ENCODE peak calls at places on chromosomes 5 and 9, in eight cellular contexts. E is astrocyte of the cerebellum, J is fibroblast of lung, T is neural progenitor cell, B is fibroblast of pulmonary artery, H is left ventricle myocardium inferior, F is astrocyte of the spinal cord, S is PC-3. O is an unnamed sample.

GRCh38 chr9:3962467-3962866 is 337.4 kb downstream of the GLIS3 start:
- DNase-seq in E (no peak), J (peak), T (no peak), B (peak), H (no peak), F (peak), S (peak), O (no peak)

GRCh38 chr5:130337179-130337888 is 433.1 kb downstream of the CHSY3 start:
- DNase-seq in E (peak), J (peak), T (no peak), B (peak), H (no peak), F (peak), S (peak), O (peak)

GRCh38 chr5:159010611-159011497 is 88.9 kb downstream of the EBF1 start:
- DNase-seq in E (no peak), J (peak), T (no peak), B (peak), H (peak), F (peak), S (no peak), O (no peak)

GRCh38 chr9:734831-735511 is 106.5 kb upstream of the DMRT1 start:
- DNase-seq in E (peak), J (peak), T (no peak), B (peak), H (no peak), F (peak), S (peak), O (peak)

GRCh38 chr5:127322405-127322804 is 31.8 kb downstream of the MEGF10 start:
- DNase-seq in E (no peak), J (no peak), T (no peak), B (no peak), H (no peak), F (no peak), S (no peak), O (no peak)

GRCh38 chr9:124940521-124940893 is 376 bp downstream of the GOLGA1 start:
- DNase-seq in E (no peak), J (no peak), T (no peak), B (no peak), H (no peak), F (no peak), S (peak), O (no peak)

GRCh38 chr9:100379862-100380261 is 27.1 kb upstream of the TEX10 start:
- DNase-seq in E (peak), J (peak), T (no peak), B (peak), H (no peak), F (peak), S (peak), O (peak)

GRCh38 chr9:6632516-6633328 is 12.8 kb downstream of the GLDC start:
- DNase-seq in E (no peak), J (no peak), T (no peak), B (no peak), H (no peak), F (no peak), S (no peak), O (no peak)

GRCh38 chr5:95959964-95960801 is 1.5 kb downstream of the ELL2 start:
- DNase-seq in E (no peak), J (peak), T (peak), B (peak), H (no peak), F (peak), S (no peak), O (no peak)

GRCh38 chr9:84331119-84331791 is 9.3 kb downstream of the SLC28A3 start:
- DNase-seq in E (no peak), J (peak), T (no peak), B (peak), H (no peak), F (no peak), S (peak), O (peak)

GRCh38 chr5:96219580-96220281 is 213.3 kb downstream of the PCSK1 start:
- DNase-seq in E (peak), J (peak), T (no peak), B (peak), H (no peak), F (peak), S (peak), O (peak)

GRCh38 chr5:58322453-58322852 is 137.4 kb downstream of the PLK2 start:
- DNase-seq in E (peak), J (no peak), T (no peak), B (peak), H (no peak), F (peak), S (peak), O (no peak)

GRCh38 chr5:115561176-115561575 is 16.6 kb upstream of the FEM1C start:
- DNase-seq in E (no peak), J (no peak), T (no peak), B (no peak), H (no peak), F (no peak), S (no peak), O (no peak)

GRCh38 chr9:115945009-115945431 is 208.6 kb upstream of the PAPPA start:
- DNase-seq in E (no peak), J (no peak), T (no peak), B (no peak), H (peak), F (no peak), S (no peak), O (no peak)
- H3K4me3 ChIP-seq in E (no peak), J (no peak), T (no peak), B (no peak), H (no peak), F (no peak), S (no peak), O (no peak)

DNA sequence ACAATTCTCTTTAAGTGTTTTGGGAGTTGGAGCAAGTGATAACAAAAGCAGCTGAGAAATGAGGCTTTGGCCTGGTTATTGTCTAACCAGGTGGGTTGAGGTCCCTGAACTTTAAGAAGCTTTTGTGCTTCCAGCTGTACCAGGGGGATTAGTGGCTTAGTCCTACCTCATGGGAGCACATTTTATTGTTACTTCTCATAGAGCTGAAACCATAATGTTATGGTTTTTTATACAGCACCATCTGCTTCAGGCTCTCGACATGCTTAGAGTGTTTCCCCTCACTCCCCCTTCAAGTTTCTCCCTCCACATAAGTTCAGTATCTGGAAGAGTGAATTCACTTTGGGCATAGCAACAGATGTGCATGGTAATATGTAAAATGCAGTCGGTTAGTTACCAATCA is 95.7 kb upstream of the SPRY4 start:
- DNase-seq in E (no peak), J (no peak), T (peak), B (no peak), H (no peak), F (no peak), S (no peak), O (peak)
- H3K4me3 ChIP-seq in E (no peak), J (no peak), T (no peak), B (no peak), H (no peak), F (no peak), S (no peak), O (no peak)

DNA sequence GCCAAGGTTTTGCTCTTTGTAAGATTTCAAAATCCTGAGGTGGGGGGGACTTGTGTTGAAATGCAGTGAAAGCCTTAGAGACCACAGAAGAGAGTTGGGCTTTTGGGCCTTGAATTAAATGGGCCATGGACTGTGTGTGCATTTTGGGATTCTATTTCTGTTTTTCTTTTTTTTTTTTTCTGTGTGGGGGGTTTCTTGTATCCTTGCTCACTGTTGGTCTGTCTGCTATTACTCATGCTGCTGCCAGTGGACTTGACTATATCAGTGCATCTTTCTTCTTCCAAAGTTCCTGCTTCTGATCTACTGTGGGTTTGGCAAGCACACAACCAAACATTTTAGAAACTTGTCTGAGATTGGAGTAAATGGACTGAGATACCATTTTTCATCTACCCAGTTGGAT is 344.9 kb downstream of the ARL15 start:
- DNase-seq in E (no peak), J (no peak), T (no peak), B (peak), H (no peak), F (no peak), S (no peak), O (peak)
- H3K4me3 ChIP-seq in E (no peak), J (no peak), T (no peak), B (no peak), H (no peak), F (no peak), S (no peak), O (no peak)

DNA sequence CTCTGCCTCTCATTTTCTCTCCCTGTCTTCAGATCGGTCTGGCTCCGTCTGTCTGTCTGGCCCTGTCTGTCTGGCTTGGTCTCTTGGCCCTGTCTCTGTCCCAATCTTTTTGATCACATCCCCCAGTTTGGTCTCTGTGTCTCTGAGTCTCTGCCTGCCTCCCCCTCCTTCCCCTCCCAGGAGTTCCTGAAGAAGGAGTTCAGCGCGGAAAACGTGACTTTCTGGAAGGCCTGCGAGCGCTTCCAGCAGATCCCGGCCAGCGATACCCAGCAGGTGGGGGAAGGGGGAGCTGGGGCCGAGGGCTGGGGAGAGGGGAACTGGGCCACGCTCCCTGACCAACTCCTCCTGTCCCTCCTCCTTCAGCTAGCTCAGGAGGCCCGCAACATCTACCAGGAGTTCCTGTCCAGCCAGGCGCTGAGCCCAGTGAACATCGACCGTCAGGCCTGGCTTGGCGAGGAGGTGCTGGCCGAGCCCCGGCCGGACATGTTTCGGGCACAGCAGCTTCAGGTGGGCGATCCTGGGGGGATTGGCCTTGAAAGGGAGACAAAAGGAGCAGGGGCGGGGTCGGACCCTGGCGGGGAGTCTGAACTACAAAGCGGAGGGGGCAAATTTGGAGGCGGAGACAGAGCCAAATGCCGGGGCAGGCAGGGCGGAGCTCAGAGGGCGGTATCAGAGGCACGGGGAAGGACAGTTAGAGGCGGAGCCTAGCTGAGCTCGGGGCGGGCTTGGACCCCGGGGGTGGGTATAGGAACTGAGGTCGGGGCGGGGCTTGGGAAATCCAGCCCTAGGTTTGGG is 9.0 kb downstream of the RGS14 start:
- DNase-seq in E (peak), J (peak), T (peak), B (peak), H (peak), F (peak), S (no peak), O (peak)
- H3K4me3 ChIP-seq in E (peak), J (peak), T (peak), B (peak), H (peak), F (peak), S (no peak), O (peak)

DNA sequence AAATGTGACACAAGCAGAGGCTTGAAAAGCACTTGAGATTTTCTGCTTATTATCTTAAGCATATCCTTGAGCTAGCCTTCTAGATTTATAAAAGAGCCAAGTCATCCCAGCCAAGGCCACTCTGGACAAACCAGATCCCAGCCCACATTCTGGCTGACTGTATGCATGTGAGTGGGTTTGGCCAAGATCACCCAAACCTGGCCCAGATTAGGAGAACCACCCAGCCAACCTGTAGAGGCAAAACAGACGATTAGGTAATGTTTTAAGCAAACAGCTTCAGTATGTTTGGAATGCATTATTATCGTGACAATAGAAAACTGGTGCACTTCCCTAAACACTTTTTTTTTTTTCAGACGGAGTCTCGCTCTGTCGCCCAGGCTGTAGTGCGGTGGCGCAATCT is 151.9 kb downstream of the SPATA31D1 start:
- DNase-seq in E (no peak), J (no peak), T (no peak), B (no peak), H (no peak), F (no peak), S (peak), O (no peak)
- H3K4me3 ChIP-seq in E (no peak), J (no peak), T (no peak), B (no peak), H (no peak), F (no peak), S (no peak), O (no peak)

DNA sequence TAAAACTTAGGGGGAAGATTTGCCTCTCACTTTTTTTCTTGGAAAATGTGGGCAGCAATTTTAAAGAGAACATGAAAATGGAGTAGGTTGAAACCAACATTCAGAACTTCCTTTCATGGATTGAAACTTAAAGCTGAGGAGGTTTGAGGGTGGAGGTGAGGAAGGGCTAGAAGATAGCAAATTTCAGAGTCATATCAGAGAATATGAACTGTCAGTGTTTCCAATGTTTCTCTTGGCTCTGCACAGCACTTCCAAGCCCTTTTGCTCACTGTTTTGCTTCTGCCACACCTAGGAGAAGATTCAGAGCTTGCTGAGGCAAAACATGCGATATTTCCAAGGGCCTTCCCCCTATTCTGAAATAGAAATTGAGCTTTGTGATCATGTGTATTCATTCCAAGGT is 281.0 kb downstream of the AOPEP start:
- DNase-seq in E (no peak), J (peak), T (no peak), B (no peak), H (no peak), F (no peak), S (no peak), O (no peak)
- H3K4me3 ChIP-seq in E (peak), J (peak), T (no peak), B (peak), H (peak), F (peak), S (peak), O (peak)

O was measured in skeletal muscle cell.